ENCODE peak calls at places on chromosomes 5 and 9, in eight cellular contexts. Q is GM23338, P is H9, G is IMR-90, T is heart left ventricle, J is fibroblast of lung, M is MM.1S, A is RWPE2. K is an unnamed sample.

GRCh38 chr9:118029425-118029824 is 325.2 kb downstream of the TLR4 start:
- DNase-seq in Q (no peak), P (no peak), G (no peak), T (no peak), J (no peak), M (no peak), A (no peak), K (no peak)

GRCh38 chr5:154296525-154297159 is 106.1 kb downstream of the GALNT10 start:
- DNase-seq in Q (no peak), P (no peak), G (no peak), T (no peak), J (no peak), M (no peak), A (no peak), K (peak)

GRCh38 chr9:107712390-107712789 is 222.8 kb upstream of the KLF4 start:
- DNase-seq in Q (no peak), P (no peak), G (peak), T (no peak), J (peak), M (no peak), A (no peak), K (no peak)

GRCh38 chr9:89455356-89455824 is 42.5 kb downstream of the SEMA4D start:
- DNase-seq in Q (no peak), P (no peak), G (no peak), T (no peak), J (no peak), M (no peak), A (no peak), K (no peak)

GRCh38 chr9:35605336-35606137 is 475 bp downstream of the TESK1 start:
- DNase-seq in Q (peak), P (no peak), G (no peak), T (peak), J (no peak), M (peak), A (no peak), K (peak)

GRCh38 chr5:75043736-75044264 is 8.6 kb downstream of the GCNT4 start:
- DNase-seq in Q (no peak), P (no peak), G (no peak), T (no peak), J (no peak), M (no peak), A (no peak), K (no peak)

GRCh38 chr9:72665421-72665820 is 144.0 kb downstream of the TMC1 start:
- DNase-seq in Q (no peak), P (no peak), G (peak), T (no peak), J (no peak), M (no peak), A (no peak), K (no peak)

GRCh38 chr9:75448281-75448680 is 360.0 kb downstream of the OSTF1 start:
- DNase-seq in Q (no peak), P (no peak), G (no peak), T (no peak), J (no peak), M (no peak), A (no peak), K (no peak)

GRCh38 chr5:95422842-95423241 is 31.7 kb downstream of the FAM81B start:
- DNase-seq in Q (no peak), P (no peak), G (no peak), T (no peak), J (peak), M (no peak), A (no peak), K (no peak)

GRCh38 chr5:132641841-132642240 is 16.1 kb upstream of the IL13 start:
- DNase-seq in Q (no peak), P (no peak), G (no peak), T (no peak), J (no peak), M (no peak), A (no peak), K (no peak)

GRCh38 chr9:114289106-114289505 is 33.8 kb upstream of the ORM1 start:
- DNase-seq in Q (no peak), P (peak), G (no peak), T (peak), J (no peak), M (no peak), A (peak), K (peak)

GRCh38 chr5:143436871-143437270 is 33.4 kb upstream of the NR3C1 start:
- DNase-seq in Q (no peak), P (no peak), G (peak), T (no peak), J (no peak), M (no peak), A (no peak), K (no peak)

GRCh38 chr5:151630088-151630487 is 39.0 kb upstream of the FAT2 start:
- DNase-seq in Q (no peak), P (no peak), G (peak), T (no peak), J (no peak), M (no peak), A (no peak), K (no peak)

GRCh38 chr5:150778103-150778516 is 447 bp upstream of the SMIM3 start:
- DNase-seq in Q (peak), P (no peak), G (peak), T (peak), J (no peak), M (no peak), A (no peak), K (no peak)

GRCh38 chr9:10050016-10050415 is 562.8 kb downstream of the PTPRD start:
- DNase-seq in Q (no peak), P (no peak), G (peak), T (no peak), J (peak), M (no peak), A (no peak), K (no peak)

GRCh38 chr9:136403538-136403914 is 3.6 kb upstream of the SNAPC4 start:
- DNase-seq in Q (no peak), P (no peak), G (no peak), T (no peak), J (no peak), M (no peak), A (no peak), K (no peak)

GRCh38 chr9:121852646-121853616 is 201.5 kb downstream of the DAB2IP start:
- DNase-seq in Q (no peak), P (no peak), G (peak), T (peak), J (peak), M (no peak), A (no peak), K (no peak)

GRCh38 chr5:159518361-159518760 is 188.1 kb upstream of the IL12B start:
- DNase-seq in Q (no peak), P (no peak), G (peak), T (no peak), J (no peak), M (no peak), A (no peak), K (no peak)

GRCh38 chr9:122382901-122383850 is 12.4 kb downstream of the PTGS1 start:
- DNase-seq in Q (no peak), P (no peak), G (peak), T (no peak), J (peak), M (no peak), A (peak), K (no peak)

GRCh38 chr5:129079496-129079895 is 15.1 kb upstream of the ISOC1 start:
- DNase-seq in Q (no peak), P (no peak), G (no peak), T (no peak), J (peak), M (no peak), A (no peak), K (no peak)

GRCh38 chr5:53403291-53403690 is 77.1 kb upstream of the FST start:
- DNase-seq in Q (no peak), P (no peak), G (peak), T (no peak), J (no peak), M (no peak), A (no peak), K (no peak)

GRCh38 chr9:126497673-126498255 is 116.0 kb upstream of the LMX1B start:
- DNase-seq in Q (no peak), P (no peak), G (no peak), T (no peak), J (no peak), M (no peak), A (peak), K (peak)

GRCh38 chr9:93731963-93732362 is 155.6 kb downstream of the PHF2 start:
- DNase-seq in Q (no peak), P (no peak), G (no peak), T (no peak), J (no peak), M (no peak), A (no peak), K (no peak)

GRCh38 chr5:95223859-95224258 is 61.0 kb downstream of the MCTP1 start:
- DNase-seq in Q (no peak), P (no peak), G (no peak), T (no peak), J (no peak), M (no peak), A (no peak), K (no peak)

GRCh38 chr9:16496908-16497307 is 373.6 kb downstream of the BNC2 start:
- DNase-seq in Q (peak), P (no peak), G (no peak), T (no peak), J (no peak), M (no peak), A (no peak), K (no peak)

GRCh38 chr5:180104131-180104530 is 32.6 kb upstream of the RNF130 start:
- DNase-seq in Q (no peak), P (no peak), G (no peak), T (no peak), J (no peak), M (no peak), A (no peak), K (no peak)

GRCh38 chr5:389197-389821 is 53.7 kb upstream of the EXOC3 start:
- DNase-seq in Q (no peak), P (no peak), G (no peak), T (no peak), J (no peak), M (no peak), A (peak), K (no peak)

GRCh38 chr5:151733727-151734408 is 24.6 kb downstream of the ATOX1 start:
- DNase-seq in Q (no peak), P (no peak), G (peak), T (no peak), J (no peak), M (no peak), A (no peak), K (no peak)

GRCh38 chr5:109299557-109299956 is 110.2 kb downstream of the PJA2 start:
- DNase-seq in Q (no peak), P (no peak), G (no peak), T (no peak), J (no peak), M (no peak), A (no peak), K (no peak)

GRCh38 chr5:155260798-155261197 is 247.2 kb downstream of the KIF4B start:
- DNase-seq in Q (peak), P (peak), G (no peak), T (no peak), J (no peak), M (peak), A (no peak), K (no peak)

GRCh38 chr5:32520326-32520725 is 65.0 kb upstream of the SUB1 start:
- DNase-seq in Q (no peak), P (no peak), G (peak), T (no peak), J (peak), M (no peak), A (no peak), K (no peak)

GRCh38 chr5:135026645-135027317 is 7.2 kb downstream of the PITX1 start:
- DNase-seq in Q (no peak), P (no peak), G (no peak), T (no peak), J (no peak), M (no peak), A (no peak), K (peak)

GRCh38 chr5:142202282-142202681 is 93.7 kb downstream of the NDFIP1 start:
- DNase-seq in Q (no peak), P (no peak), G (peak), T (no peak), J (peak), M (no peak), A (no peak), K (no peak)

GRCh38 chr9:16257604-16258003 is 612.9 kb downstream of the BNC2 start:
- DNase-seq in Q (peak), P (peak), G (no peak), T (no peak), J (no peak), M (no peak), A (no peak), K (no peak)

GRCh38 chr9:4421847-4422246 is 68.4 kb upstream of the SLC1A1 start:
- DNase-seq in Q (no peak), P (no peak), G (no peak), T (no peak), J (no peak), M (no peak), A (no peak), K (no peak)

GRCh38 chr5:109767184-109767995 is 77.7 kb downstream of the MAN2A1 start:
- DNase-seq in Q (no peak), P (no peak), G (no peak), T (no peak), J (no peak), M (no peak), A (no peak), K (no peak)

GRCh38 chr5:172104021-172104420 is 84.0 kb downstream of the STK10 start:
- DNase-seq in Q (peak), P (peak), G (no peak), T (no peak), J (no peak), M (no peak), A (no peak), K (no peak)
- H3K27ac ChIP-seq in Q (peak), P (peak), G (peak), T (no peak), J (no peak), M (no peak), A (peak), K (no peak)

DNA sequence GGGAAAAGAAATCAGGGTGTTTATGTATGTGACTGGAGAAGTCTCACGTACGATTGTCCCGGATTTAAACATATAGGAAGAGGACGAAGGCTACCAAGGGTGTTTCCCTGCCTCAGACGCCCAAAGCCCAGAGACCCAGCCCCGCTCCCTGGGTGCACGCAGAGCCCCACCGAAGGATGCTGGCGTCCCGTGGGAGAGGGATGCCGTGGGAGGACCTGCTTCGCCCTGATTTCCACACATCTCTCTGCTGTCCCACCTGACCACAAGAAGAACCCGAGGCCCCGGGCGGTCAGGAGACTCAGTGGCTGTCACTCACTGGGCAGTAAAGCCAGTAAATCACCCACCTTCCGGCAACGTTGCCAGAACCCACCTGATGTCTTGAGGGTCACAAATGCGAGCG is 211.8 kb upstream of the TBCA start:
- DNase-seq in Q (no peak), P (no peak), G (no peak), T (no peak), J (no peak), M (no peak), A (no peak), K (no peak)
- TF ChIP-seq CTCF in Q (no peak), P (no peak), G (no peak), T (no peak), J (no peak), M (no peak), A (no peak), K (no peak)

GRCh38 chr9:97511762-97512429 is 10.4 kb downstream of the TMOD1 start:
- DNase-seq in Q (no peak), P (no peak), G (no peak), T (no peak), J (no peak), M (no peak), A (no peak), K (no peak)
- H3K27ac ChIP-seq in Q (no peak), P (no peak), G (no peak), T (peak), J (no peak), M (no peak), A (no peak), K (no peak)

DNA sequence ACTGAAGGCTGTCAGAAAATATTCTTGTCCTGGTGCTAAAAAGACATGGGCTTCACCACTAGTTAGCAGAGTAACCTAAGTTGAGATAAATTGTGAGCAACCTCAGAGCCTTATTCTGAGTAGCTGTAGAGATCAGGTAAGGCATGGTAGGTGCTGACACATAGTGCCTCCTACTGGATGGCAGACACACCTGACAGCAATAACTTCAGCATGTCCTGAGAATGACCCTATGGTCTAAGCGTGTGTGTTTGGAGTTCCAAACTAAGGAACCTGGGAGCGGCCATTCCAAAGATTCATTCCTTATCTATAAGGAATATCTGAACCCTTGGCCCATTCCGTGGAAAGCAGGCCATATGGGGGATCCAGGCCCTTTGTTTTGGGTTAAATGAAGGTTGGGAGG is 46.0 kb downstream of the SLC28A3 start:
- DNase-seq in Q (peak), P (peak), G (no peak), T (no peak), J (no peak), M (no peak), A (no peak), K (no peak)
- TF ChIP-seq CTCF in Q (peak), P (peak), G (peak), T (no peak), J (no peak), M (peak), A (no peak), K (no peak)

GRCh38 chr9:131112374-131113159 is 12.8 kb upstream of the NUP214 start:
- DNase-seq in Q (no peak), P (no peak), G (no peak), T (no peak), J (no peak), M (no peak), A (peak), K (no peak)

GRCh38 chr9:131107760-131108159 is 11.4 kb downstream of the AIF1L start:
- DNase-seq in Q (no peak), P (no peak), G (no peak), T (peak), J (no peak), M (no peak), A (no peak), K (no peak)

GRCh38 chr9:131113655-131114563 is 11.5 kb upstream of the NUP214 start:
- DNase-seq in Q (no peak), P (no peak), G (no peak), T (no peak), J (no peak), M (no peak), A (peak), K (no peak)

GRCh38 chr9:131111854-131112311 is 13.5 kb upstream of the NUP214 start:
- DNase-seq in Q (peak), P (no peak), G (no peak), T (no peak), J (no peak), M (no peak), A (no peak), K (no peak)

DNA sequence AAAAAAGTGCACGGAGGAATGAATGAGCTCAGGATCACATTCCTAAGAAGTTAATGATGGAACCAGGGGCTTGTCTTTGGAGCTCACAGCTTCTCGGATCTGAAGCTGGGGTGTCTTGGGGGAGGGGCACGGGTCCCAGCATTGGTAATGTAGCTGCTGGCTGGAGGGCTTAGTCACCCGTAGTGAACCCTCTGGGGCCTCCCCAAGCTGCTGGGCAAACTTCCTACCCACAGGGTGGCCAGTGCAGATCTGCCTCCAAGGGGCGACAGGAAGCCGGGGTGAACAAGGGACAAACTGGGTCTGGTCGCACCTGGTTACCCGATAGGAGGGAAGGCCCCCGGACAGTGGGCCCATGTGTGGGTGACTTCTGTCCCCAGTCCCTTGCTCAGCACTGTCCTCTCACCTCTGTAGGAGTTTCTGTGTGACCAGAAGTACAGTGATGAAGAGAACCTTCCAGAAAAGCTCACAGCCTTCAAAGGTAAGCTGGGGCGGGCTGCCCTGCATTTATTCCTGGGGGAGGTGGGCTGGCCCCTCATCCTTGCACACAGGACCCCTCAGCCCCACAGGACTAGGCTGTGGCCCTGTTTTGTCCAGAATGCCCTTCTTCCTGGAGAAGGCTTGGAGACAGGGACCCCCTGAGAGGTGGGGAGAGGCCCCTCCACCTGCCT is 14.1 kb upstream of the NUP214 start:
- DNase-seq in Q (peak), P (no peak), G (no peak), T (no peak), J (no peak), M (no peak), A (peak), K (no peak)
- H3K27ac ChIP-seq in Q (peak), P (no peak), G (no peak), T (no peak), J (no peak), M (no peak), A (no peak), K (no peak)

GRCh38 chr9:2833096-2833495 is 10.8 kb downstream of the PUM3 start:
- DNase-seq in Q (no peak), P (no peak), G (no peak), T (no peak), J (no peak), M (no peak), A (no peak), K (no peak)

GRCh38 chr9:2838356-2838983 is 5.4 kb downstream of the PUM3 start:
- DNase-seq in Q (no peak), P (no peak), G (peak), T (no peak), J (peak), M (no peak), A (no peak), K (no peak)

GRCh38 chr9:2838984-2839367 is 4.9 kb downstream of the PUM3 start:
- DNase-seq in Q (no peak), P (no peak), G (no peak), T (no peak), J (peak), M (no peak), A (no peak), K (no peak)

GRCh38 chr9:2837915-2838314 is 6.0 kb downstream of the PUM3 start:
- DNase-seq in Q (no peak), P (no peak), G (peak), T (no peak), J (peak), M (no peak), A (no peak), K (no peak)
- TF ChIP-seq CTCF in Q (no peak), P (no peak), G (peak), T (peak), J (no peak), M (peak), A (peak), K (peak)

K was measured in pancreas.